ENCODE peak calls at places on chromosomes 7 and 10, in seven cellular contexts. D, J, H, Q, V, P and L are unnamed samples.

GRCh38 chr7:105577251-105577650 is 4.0 kb downstream of the EFCAB10 start:
- DNase-seq in D (no peak), J (no peak), H (no peak), Q (no peak), V (no peak), P (no peak), L (no peak)

GRCh38 chr10:34696423-34696822 is 118.7 kb downstream of the PARD3 start:
- DNase-seq in D (no peak), J (peak; percentile 70), H (peak; percentile 81), Q (peak; percentile 75), V (no peak), P (no peak), L (no peak)

GRCh38 chr7:38660427-38661099 is 29.4 kb upstream of the AMPH start:
- DNase-seq in D (no peak), J (peak; percentile 69), H (peak; percentile 17), Q (peak; percentile 52), V (peak; percentile 40), P (no peak), L (peak; percentile 49)

GRCh38 chr7:133570321-133570720 is 317.4 kb downstream of the EXOC4 start:
- DNase-seq in D (no peak), J (peak; percentile 34), H (no peak), Q (no peak), V (no peak), P (no peak), L (no peak)

GRCh38 chr7:66557214-66558200 is 71.2 kb upstream of the KCTD7 start:
- DNase-seq in D (no peak), J (peak; percentile 34), H (peak; percentile 22), Q (peak; percentile 11), V (peak; percentile 75), P (peak; percentile 72), L (peak; percentile 83)

GRCh38 chr7:122803323-122803722 is 82.9 kb downstream of the CADPS2 start:
- DNase-seq in D (no peak), J (peak; percentile 47), H (peak; percentile 20), Q (no peak), V (no peak), P (no peak), L (no peak)

GRCh38 chr7:76310102-76310957 is 7.9 kb downstream of the HSPB1 start:
- DNase-seq in D (no peak), J (no peak), H (no peak), Q (no peak), V (no peak), P (no peak), L (no peak)

GRCh38 chr7:88826222-88826621 is 30.7 kb upstream of the TEX47 start:
- DNase-seq in D (no peak), J (no peak), H (no peak), Q (no peak), V (no peak), P (no peak), L (no peak)

GRCh38 chr10:33453081-33453850 is 118.8 kb upstream of the NRP1 start:
- DNase-seq in D (no peak), J (no peak), H (peak; percentile 76), Q (peak; percentile 86), V (no peak), P (no peak), L (no peak)

GRCh38 chr10:91604936-91605534 is 27.8 kb downstream of the PPP1R3C start:
- DNase-seq in D (no peak), J (peak; percentile 86), H (peak; percentile 66), Q (peak; percentile 80), V (no peak), P (no peak), L (no peak)

GRCh38 chr7:80312139-80312661 is 177.6 kb downstream of the GNAI1 start:
- DNase-seq in D (no peak), J (peak; percentile 96), H (peak; percentile 78), Q (peak; percentile 90), V (peak; percentile 6), P (no peak), L (no peak)

GRCh38 chr7:131583430-131583829 is 27.0 kb upstream of the PODXL start:
- DNase-seq in D (no peak), J (no peak), H (no peak), Q (no peak), V (no peak), P (no peak), L (no peak)

GRCh38 chr10:99698504-99699080 is 33.3 kb downstream of the COX15 start:
- DNase-seq in D (no peak), J (no peak), H (no peak), Q (no peak), V (peak; percentile 16), P (no peak), L (no peak)

GRCh38 chr10:116138897-116139296 is 134.1 kb downstream of the GFRA1 start:
- DNase-seq in D (no peak), J (no peak), H (peak; percentile 49), Q (no peak), V (no peak), P (no peak), L (no peak)

GRCh38 chr10:29533046-29533445 is 101.7 kb downstream of the SVIL start:
- DNase-seq in D (no peak), J (no peak), H (no peak), Q (no peak), V (no peak), P (no peak), L (no peak)

GRCh38 chr7:66152538-66153191 is 38.0 kb downstream of the CRCP start:
- DNase-seq in D (no peak), J (no peak), H (no peak), Q (no peak), V (no peak), P (no peak), L (no peak)

GRCh38 chr10:70537398-70538194 is 59.0 kb downstream of the PALD1 start:
- DNase-seq in D (no peak), J (no peak), H (no peak), Q (no peak), V (peak; percentile 56), P (no peak), L (no peak)

GRCh38 chr10:111762114-111762513 is 421.5 kb downstream of the GPAM start:
- DNase-seq in D (no peak), J (no peak), H (no peak), Q (no peak), V (peak; percentile 4), P (no peak), L (no peak)

DNA sequence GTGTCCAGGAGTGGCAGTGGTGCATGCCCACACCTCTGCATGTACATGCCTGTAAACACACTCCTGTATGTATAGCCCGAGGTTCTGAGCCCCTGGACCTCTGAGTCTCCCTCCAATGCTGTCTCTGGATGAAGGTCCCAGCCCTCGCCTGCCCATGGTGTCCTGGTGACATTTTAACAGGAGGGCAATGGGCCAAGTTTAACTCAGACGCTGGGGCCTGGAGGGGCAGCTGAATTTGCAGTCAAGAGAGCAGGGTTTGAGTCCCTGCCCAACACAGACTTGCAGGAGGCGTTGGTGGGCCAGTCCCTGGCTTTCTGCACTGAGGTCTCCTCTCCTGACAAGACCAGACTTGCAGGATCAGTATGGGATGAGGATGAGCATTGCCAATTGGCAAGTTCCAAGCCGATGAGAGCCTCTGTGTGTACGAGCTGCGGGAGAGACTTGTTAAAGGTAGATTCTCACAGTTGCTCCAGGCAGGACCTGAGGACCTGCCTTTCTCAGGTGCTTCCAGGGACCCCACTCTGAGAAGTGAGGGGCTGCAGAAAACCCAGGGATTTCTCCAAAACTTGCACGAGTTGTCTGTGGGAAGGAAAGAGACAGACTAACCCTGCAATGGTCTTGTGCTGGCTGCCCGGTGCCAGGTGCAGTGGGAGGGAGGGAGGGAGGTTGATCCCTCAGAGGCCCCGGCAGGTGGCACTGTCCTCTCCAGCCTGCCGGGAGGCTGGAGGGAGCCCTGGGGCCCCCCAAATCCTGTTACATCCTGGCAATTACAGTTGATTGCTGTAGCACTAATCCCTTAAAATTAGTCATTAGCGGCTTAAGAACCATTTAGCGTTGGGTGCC is 142.0 kb downstream of the ELFN1 start:
- DNase-seq in D (peak; percentile 44), J (no peak), H (peak; percentile 27), Q (no peak), V (no peak), P (no peak), L (peak; percentile 64)
- TF ChIP-seq CTCF in D (peak; percentile 61), J (no peak), H (no peak), Q (peak; percentile 27), V (peak; percentile 39), P (no peak), L (peak; percentile 29)

GRCh38 chr7:68058014-68058413 is 1061.4 kb downstream of the TYW1 start:
- DNase-seq in D (no peak), J (no peak), H (no peak), Q (no peak), V (no peak), P (no peak), L (no peak)

DNA sequence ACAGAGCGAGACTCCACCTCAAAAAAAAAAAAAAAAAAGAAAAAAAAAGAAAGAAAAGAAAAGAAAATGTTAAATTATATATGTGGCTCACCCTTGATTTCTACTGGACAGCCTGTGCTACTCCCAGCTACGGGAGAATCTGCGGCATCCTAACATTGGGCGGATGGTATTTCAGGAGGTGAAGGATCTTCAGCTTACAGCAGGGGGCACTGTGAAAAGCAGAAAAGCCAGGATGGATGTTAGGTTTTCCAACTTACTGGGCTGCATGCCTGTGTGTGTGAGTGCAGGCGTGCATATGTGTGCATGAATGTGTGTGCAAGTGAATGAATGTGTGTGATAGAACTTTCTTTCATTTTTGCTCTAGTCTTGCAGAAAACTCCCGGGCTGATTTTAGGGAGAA is 1066.5 kb downstream of the TYW1 start:
- DNase-seq in D (no peak), J (no peak), H (no peak), Q (no peak), V (no peak), P (no peak), L (no peak)
- TF ChIP-seq CTCF in D (peak; percentile 49), J (no peak), H (no peak), Q (peak; percentile 28), V (peak; percentile 26), P (no peak), L (peak; percentile 11)

GRCh38 chr10:22259280-22259679 is 41.5 kb upstream of the EBLN1 start:
- DNase-seq in D (no peak), J (peak; percentile 20), H (no peak), Q (no peak), V (peak; percentile 20), P (no peak), L (peak; percentile 24)
- TF ChIP-seq CTCF in D (no peak), J (no peak), H (no peak), Q (no peak), V (no peak), P (no peak), L (peak; percentile 35)

DNA sequence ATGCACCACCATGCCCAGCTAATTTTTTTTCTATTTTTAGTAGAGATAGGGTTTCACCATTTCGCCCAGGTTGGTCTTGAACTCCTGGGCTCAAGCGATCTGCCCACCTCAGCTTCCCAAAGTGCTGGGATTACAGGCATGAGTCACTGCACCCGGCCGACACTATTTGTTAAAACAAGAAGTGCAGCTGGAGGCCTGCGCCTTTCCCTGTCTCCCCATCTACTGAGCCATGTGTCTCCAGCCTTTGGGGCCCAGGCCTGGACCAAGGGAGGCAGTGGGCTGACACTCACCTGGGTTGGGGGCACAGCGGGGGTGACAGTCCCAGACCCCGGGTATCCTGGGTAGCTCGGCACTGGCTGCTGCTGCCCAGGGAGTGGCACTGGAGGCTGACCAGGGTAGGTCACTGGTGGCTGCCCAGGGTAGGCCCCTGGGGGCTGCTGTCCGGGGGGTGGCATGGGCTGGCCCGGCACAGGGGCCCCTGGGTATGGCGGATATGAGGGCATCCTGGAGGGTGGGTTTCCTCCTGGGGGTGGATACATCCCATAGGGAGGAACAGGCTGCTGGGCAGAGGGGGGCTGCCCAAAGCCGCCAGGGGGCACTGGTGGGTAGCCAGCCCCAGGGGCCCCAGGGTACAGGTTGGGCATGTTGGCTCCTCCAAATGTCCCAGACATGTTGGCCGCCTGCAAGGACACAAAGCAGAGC is 36.3 kb downstream of the PLAC9 start:
- DNase-seq in D (no peak), J (no peak), H (no peak), Q (no peak), V (no peak), P (no peak), L (peak; percentile 72)
- TF ChIP-seq CTCF in D (peak; percentile 19), J (peak; percentile 18), H (no peak), Q (peak; percentile 75), V (no peak), P (no peak), L (peak; percentile 42)

GRCh38 chr7:81715984-81716588 is 53.8 kb downstream of the HGF start:
- DNase-seq in D (no peak), J (peak; percentile 60), H (peak; percentile 42), Q (peak; percentile 50), V (no peak), P (no peak), L (no peak)
- TF ChIP-seq CTCF in D (peak; percentile 43), J (no peak), H (peak; percentile 59), Q (peak; percentile 74), V (no peak), P (no peak), L (no peak)